ENCODE peak calls at places on chromosomes 6 and 20, in six cellular contexts. One of them, this sample, is unnamed.

GRCh38 chr6:167576798-167577528 is 249.7 kb upstream of the AFDN start:
- DNase-seq in HL-60: no peak
- DNase-seq in naive thymus-derived CD4-positive, alpha-beta T cell: no peak
- DNase-seq in brain microvascular endothelial cell: no peak
- DNase-seq in cardiac muscle cell: no peak
- DNase-seq in breast epithelium: no peak
- DNase-seq in this sample: no peak

GRCh38 chr20:63064310-63064709 is 57.5 kb upstream of the BHLHE23 start:
- DNase-seq in HL-60: no peak
- DNase-seq in naive thymus-derived CD4-positive, alpha-beta T cell: no peak
- DNase-seq in brain microvascular endothelial cell: no peak
- DNase-seq in cardiac muscle cell: no peak
- DNase-seq in breast epithelium: no peak
- DNase-seq in this sample: no peak

GRCh38 chr6:131946992-131947955 is 3.9 kb downstream of the CCN2 start:
- DNase-seq in HL-60: no peak
- DNase-seq in naive thymus-derived CD4-positive, alpha-beta T cell: no peak
- DNase-seq in brain microvascular endothelial cell: peak; percentile 77
- DNase-seq in cardiac muscle cell: peak; percentile 74
- DNase-seq in breast epithelium: no peak
- DNase-seq in this sample: no peak

GRCh38 chr6:36422714-36423100 is 19.9 kb downstream of the PXT1 start:
- DNase-seq in HL-60: no peak
- DNase-seq in naive thymus-derived CD4-positive, alpha-beta T cell: no peak
- DNase-seq in brain microvascular endothelial cell: no peak
- DNase-seq in cardiac muscle cell: no peak
- DNase-seq in breast epithelium: no peak
- DNase-seq in this sample: no peak

GRCh38 chr6:3383525-3383924 is 73.3 kb downstream of the SLC22A23 start:
- DNase-seq in HL-60: no peak
- DNase-seq in naive thymus-derived CD4-positive, alpha-beta T cell: no peak
- DNase-seq in brain microvascular endothelial cell: peak; percentile 73
- DNase-seq in cardiac muscle cell: peak; percentile 44
- DNase-seq in breast epithelium: no peak
- DNase-seq in this sample: no peak

GRCh38 chr6:161143663-161144430 is 130.0 kb downstream of the AGPAT4 start:
- DNase-seq in HL-60: no peak
- DNase-seq in naive thymus-derived CD4-positive, alpha-beta T cell: no peak
- DNase-seq in brain microvascular endothelial cell: no peak
- DNase-seq in cardiac muscle cell: no peak
- DNase-seq in breast epithelium: no peak
- DNase-seq in this sample: no peak

GRCh38 chr6:20845592-20845991 is 311.3 kb downstream of the CDKAL1 start:
- DNase-seq in HL-60: no peak
- DNase-seq in naive thymus-derived CD4-positive, alpha-beta T cell: no peak
- DNase-seq in brain microvascular endothelial cell: no peak
- DNase-seq in cardiac muscle cell: no peak
- DNase-seq in breast epithelium: no peak
- DNase-seq in this sample: no peak

GRCh38 chr6:4506221-4506620 is 270.0 kb upstream of the CDYL start:
- DNase-seq in HL-60: no peak
- DNase-seq in naive thymus-derived CD4-positive, alpha-beta T cell: no peak
- DNase-seq in brain microvascular endothelial cell: no peak
- DNase-seq in cardiac muscle cell: no peak
- DNase-seq in breast epithelium: no peak
- DNase-seq in this sample: no peak

DNA sequence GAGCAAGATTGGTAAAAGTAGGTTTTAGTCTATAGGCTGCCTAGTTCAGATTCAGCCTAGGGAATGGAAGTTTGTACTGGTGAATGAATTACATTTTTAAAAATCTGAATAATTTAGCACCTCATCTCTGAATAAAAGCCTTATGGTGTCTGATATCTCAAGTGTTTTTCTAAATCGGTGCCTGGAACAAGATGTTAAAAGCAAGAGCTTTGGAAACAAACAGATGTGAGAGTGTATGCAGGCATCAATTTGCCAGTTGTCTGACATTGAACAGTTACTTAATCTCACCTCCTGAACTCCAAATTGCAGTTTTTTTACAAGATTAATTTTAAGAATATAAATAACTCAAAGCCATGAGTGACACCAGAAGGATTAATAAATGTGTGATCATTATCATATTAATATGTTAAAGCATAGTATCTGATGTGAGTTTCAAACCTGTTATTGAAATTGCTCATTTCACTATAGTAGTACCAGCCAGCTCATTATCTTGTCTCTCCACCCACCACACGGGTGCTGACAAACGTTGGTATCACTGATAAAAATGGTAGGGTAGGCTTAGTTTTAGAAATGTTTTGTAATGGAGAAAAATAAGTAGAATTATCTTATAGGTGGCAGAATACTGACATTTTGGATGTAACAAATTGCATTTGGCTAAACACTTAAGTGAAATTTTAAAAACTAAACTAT is 157.3 kb downstream of the FAM83B start:
- DNase-seq in HL-60: no peak
- DNase-seq in naive thymus-derived CD4-positive, alpha-beta T cell: no peak
- DNase-seq in brain microvascular endothelial cell: no peak
- DNase-seq in cardiac muscle cell: no peak
- DNase-seq in breast epithelium: no peak
- DNase-seq in this sample: no peak
- H3K27ac ChIP-seq in HL-60: no peak overlapping the region
- H3K27ac ChIP-seq in naive thymus-derived CD4-positive, alpha-beta T cell: no peak overlapping the region
- H3K27ac ChIP-seq in brain microvascular endothelial cell: no peak overlapping the region
- H3K27ac ChIP-seq in cardiac muscle cell: no peak overlapping the region
- H3K27ac ChIP-seq in breast epithelium: no peak overlapping the region
- H3K27ac ChIP-seq in this sample: no peak overlapping the region

GRCh38 chr6:33744001-33744848 is 2.5 kb downstream of the IP6K3 start:
- DNase-seq in HL-60: peak; percentile 35
- DNase-seq in naive thymus-derived CD4-positive, alpha-beta T cell: peak; percentile 70
- DNase-seq in brain microvascular endothelial cell: peak; percentile 57
- DNase-seq in cardiac muscle cell: peak; percentile 82
- DNase-seq in breast epithelium: peak; percentile 67
- DNase-seq in this sample: peak; percentile 95

GRCh38 chr6:33746036-33746600 is 587 bp downstream of the IP6K3 start:
- DNase-seq in HL-60: no peak
- DNase-seq in naive thymus-derived CD4-positive, alpha-beta T cell: no peak
- DNase-seq in brain microvascular endothelial cell: peak; percentile 25
- DNase-seq in cardiac muscle cell: peak; percentile 65
- DNase-seq in breast epithelium: peak; percentile 31
- DNase-seq in this sample: peak; percentile 43

GRCh38 chr6:33745558-33745957 is 1.1 kb downstream of the IP6K3 start:
- DNase-seq in HL-60: no peak
- DNase-seq in naive thymus-derived CD4-positive, alpha-beta T cell: no peak
- DNase-seq in brain microvascular endothelial cell: no peak
- DNase-seq in cardiac muscle cell: no peak
- DNase-seq in breast epithelium: no peak
- DNase-seq in this sample: no peak

GRCh38 chr6:33746651-33747100 is at the start of gene IP6K3:
- DNase-seq in HL-60: no peak
- DNase-seq in naive thymus-derived CD4-positive, alpha-beta T cell: no peak
- DNase-seq in brain microvascular endothelial cell: no peak
- DNase-seq in cardiac muscle cell: no peak
- DNase-seq in breast epithelium: no peak
- DNase-seq in this sample: no peak

GRCh38 chr6:33744895-33745546 is 1.7 kb downstream of the IP6K3 start:
- DNase-seq in HL-60: no peak
- DNase-seq in naive thymus-derived CD4-positive, alpha-beta T cell: no peak
- DNase-seq in brain microvascular endothelial cell: no peak
- DNase-seq in cardiac muscle cell: no peak
- DNase-seq in breast epithelium: no peak
- DNase-seq in this sample: no peak
- H3K27ac ChIP-seq in HL-60: no peak overlapping the region
- H3K27ac ChIP-seq in naive thymus-derived CD4-positive, alpha-beta T cell: no peak overlapping the region
- H3K27ac ChIP-seq in brain microvascular endothelial cell: no peak overlapping the region
- H3K27ac ChIP-seq in cardiac muscle cell: peak overlapping the region; percentile 67
- H3K27ac ChIP-seq in breast epithelium: peak overlapping the region; percentile 64
- H3K27ac ChIP-seq in this sample: peak overlapping the region; percentile 93

DNA sequence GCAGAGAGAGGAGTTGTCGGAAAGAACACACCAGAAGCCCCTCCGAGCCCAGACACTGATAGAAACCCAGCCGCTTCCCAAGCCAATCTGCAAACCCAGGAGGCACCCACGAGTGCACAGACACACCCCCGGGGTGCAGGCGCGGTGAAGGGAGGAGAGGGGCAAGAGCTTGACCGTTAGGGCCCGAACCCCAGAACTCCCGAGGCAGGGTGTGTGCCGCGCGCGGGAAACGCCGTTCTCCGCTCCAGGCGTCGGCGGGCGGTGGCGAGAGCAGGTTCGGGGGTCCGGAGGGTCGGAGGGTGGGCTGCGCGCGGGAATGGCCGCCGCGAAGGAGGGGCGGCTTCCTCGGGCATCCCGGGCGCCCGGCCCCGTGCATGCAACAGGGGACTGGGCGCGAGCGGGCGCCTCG is 549 bp downstream of the ELOVL2 start:
- DNase-seq in HL-60: no peak
- DNase-seq in naive thymus-derived CD4-positive, alpha-beta T cell: no peak
- DNase-seq in brain microvascular endothelial cell: no peak
- DNase-seq in cardiac muscle cell: no peak
- DNase-seq in breast epithelium: no peak
- DNase-seq in this sample: no peak
- H3K27ac ChIP-seq in HL-60: no peak overlapping the region
- H3K27ac ChIP-seq in naive thymus-derived CD4-positive, alpha-beta T cell: no peak overlapping the region
- H3K27ac ChIP-seq in brain microvascular endothelial cell: no peak overlapping the region
- H3K27ac ChIP-seq in cardiac muscle cell: no peak overlapping the region
- H3K27ac ChIP-seq in breast epithelium: peak overlapping the region; percentile 26
- H3K27ac ChIP-seq in this sample: no peak overlapping the region

DNA sequence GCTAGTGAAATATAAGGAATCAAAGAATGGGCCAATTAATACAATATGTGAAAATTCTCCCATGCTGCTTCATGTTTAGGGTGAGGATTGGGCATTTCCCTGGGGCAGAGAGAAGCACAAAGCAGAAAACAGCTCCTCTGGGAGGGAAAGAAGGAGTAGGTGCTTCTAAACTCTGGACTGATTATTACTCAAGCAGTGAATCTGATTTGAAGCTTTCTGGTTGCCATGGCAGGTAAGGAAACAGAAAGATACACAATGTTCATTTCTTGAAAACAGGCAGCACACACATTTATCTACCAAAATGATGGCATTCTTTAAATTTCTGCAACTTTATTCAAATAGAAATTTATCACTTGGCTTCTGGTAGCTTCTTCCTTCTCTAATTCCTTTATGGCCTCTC is 305.4 kb upstream of the CHD6 start:
- DNase-seq in HL-60: no peak
- DNase-seq in naive thymus-derived CD4-positive, alpha-beta T cell: no peak
- DNase-seq in brain microvascular endothelial cell: no peak
- DNase-seq in cardiac muscle cell: no peak
- DNase-seq in breast epithelium: no peak
- DNase-seq in this sample: no peak
- H3K27ac ChIP-seq in HL-60: no peak overlapping the region
- H3K27ac ChIP-seq in naive thymus-derived CD4-positive, alpha-beta T cell: no peak overlapping the region
- H3K27ac ChIP-seq in brain microvascular endothelial cell: no peak overlapping the region
- H3K27ac ChIP-seq in cardiac muscle cell: no peak overlapping the region
- H3K27ac ChIP-seq in breast epithelium: no peak overlapping the region
- H3K27ac ChIP-seq in this sample: no peak overlapping the region

GRCh38 chr6:107800564-107801164 is 23.4 kb downstream of the SCML4 start:
- DNase-seq in HL-60: no peak
- DNase-seq in naive thymus-derived CD4-positive, alpha-beta T cell: peak; percentile 53
- DNase-seq in brain microvascular endothelial cell: no peak
- DNase-seq in cardiac muscle cell: peak; percentile 29
- DNase-seq in breast epithelium: no peak
- DNase-seq in this sample: peak; percentile 41

GRCh38 chr6:107789361-107789760 is 34.8 kb downstream of the SCML4 start:
- DNase-seq in HL-60: no peak
- DNase-seq in naive thymus-derived CD4-positive, alpha-beta T cell: no peak
- DNase-seq in brain microvascular endothelial cell: no peak
- DNase-seq in cardiac muscle cell: no peak
- DNase-seq in breast epithelium: no peak
- DNase-seq in this sample: no peak

GRCh38 chr6:107793193-107793592 is 30.9 kb downstream of the SCML4 start:
- DNase-seq in HL-60: no peak
- DNase-seq in naive thymus-derived CD4-positive, alpha-beta T cell: peak; percentile 48
- DNase-seq in brain microvascular endothelial cell: no peak
- DNase-seq in cardiac muscle cell: no peak
- DNase-seq in breast epithelium: no peak
- DNase-seq in this sample: no peak

GRCh38 chr6:107794771-107795170 is 29.3 kb downstream of the SCML4 start:
- DNase-seq in HL-60: no peak
- DNase-seq in naive thymus-derived CD4-positive, alpha-beta T cell: no peak
- DNase-seq in brain microvascular endothelial cell: no peak
- DNase-seq in cardiac muscle cell: no peak
- DNase-seq in breast epithelium: no peak
- DNase-seq in this sample: no peak
- H3K27ac ChIP-seq in HL-60: no peak overlapping the region
- H3K27ac ChIP-seq in naive thymus-derived CD4-positive, alpha-beta T cell: peak overlapping the region; percentile 54
- H3K27ac ChIP-seq in brain microvascular endothelial cell: no peak overlapping the region
- H3K27ac ChIP-seq in cardiac muscle cell: no peak overlapping the region
- H3K27ac ChIP-seq in breast epithelium: no peak overlapping the region
- H3K27ac ChIP-seq in this sample: no peak overlapping the region

GRCh38 chr6:53058388-53058890 is 6.8 kb upstream of the FBXO9 start:
- DNase-seq in HL-60: no peak
- DNase-seq in naive thymus-derived CD4-positive, alpha-beta T cell: peak; percentile 49
- DNase-seq in brain microvascular endothelial cell: no peak
- DNase-seq in cardiac muscle cell: no peak
- DNase-seq in breast epithelium: no peak
- DNase-seq in this sample: no peak
- H3K27ac ChIP-seq in HL-60: no peak overlapping the region
- H3K27ac ChIP-seq in naive thymus-derived CD4-positive, alpha-beta T cell: no peak overlapping the region
- H3K27ac ChIP-seq in brain microvascular endothelial cell: no peak overlapping the region
- H3K27ac ChIP-seq in cardiac muscle cell: no peak overlapping the region
- H3K27ac ChIP-seq in breast epithelium: no peak overlapping the region
- H3K27ac ChIP-seq in this sample: no peak overlapping the region